ENCODE peak calls at places on chromosomes 11 and 22, in ten cellular contexts. One of them, this sample, is unnamed.
A peak's percentile ranks its signal among the peaks of the same experiment; 100 is the strongest.

GRCh38 chr11:17734986-17735822 is 623 bp downstream of the KCNC1 start:
- DNase-seq in adrenal gland: peak; percentile 83
- DNase-seq in HCT116: no peak
- DNase-seq in heart left ventricle: peak; percentile 69
- DNase-seq in esophagus squamous epithelium: no peak
- DNase-seq in tibial nerve: peak; percentile 20
- DNase-seq in sigmoid colon: peak; percentile 77
- DNase-seq in ovary: peak; percentile 81
- DNase-seq in Peyer's patch: peak; percentile 60
- DNase-seq in suprapubic skin: peak; percentile 40
- DNase-seq in this sample: no peak

GRCh38 chr11:67347964-67348749 is 5.2 kb downstream of the POLD4 start:
- DNase-seq in adrenal gland: no peak
- DNase-seq in HCT116: no peak
- DNase-seq in heart left ventricle: no peak
- DNase-seq in esophagus squamous epithelium: no peak
- DNase-seq in tibial nerve: no peak
- DNase-seq in sigmoid colon: no peak
- DNase-seq in ovary: no peak
- DNase-seq in Peyer's patch: peak; percentile 46
- DNase-seq in suprapubic skin: no peak
- DNase-seq in this sample: no peak

GRCh38 chr22:47131611-47132427 is 369.4 kb downstream of the TBC1D22A start:
- DNase-seq in adrenal gland: no peak
- DNase-seq in HCT116: no peak
- DNase-seq in heart left ventricle: no peak
- DNase-seq in esophagus squamous epithelium: no peak
- DNase-seq in tibial nerve: no peak
- DNase-seq in sigmoid colon: no peak
- DNase-seq in ovary: no peak
- DNase-seq in Peyer's patch: no peak
- DNase-seq in suprapubic skin: no peak
- DNase-seq in this sample: no peak

GRCh38 chr11:114782650-114783310 is 104.5 kb downstream of the NXPE2 start:
- DNase-seq in adrenal gland: no peak
- DNase-seq in HCT116: no peak
- DNase-seq in heart left ventricle: no peak
- DNase-seq in esophagus squamous epithelium: no peak
- DNase-seq in tibial nerve: no peak
- DNase-seq in sigmoid colon: no peak
- DNase-seq in ovary: no peak
- DNase-seq in Peyer's patch: no peak
- DNase-seq in suprapubic skin: no peak
- DNase-seq in this sample: no peak

GRCh38 chr11:112961751-112962747 is 829 bp downstream of the NCAM1 start:
- DNase-seq in adrenal gland: peak; percentile 29
- DNase-seq in HCT116: no peak
- DNase-seq in heart left ventricle: peak; percentile 29
- DNase-seq in esophagus squamous epithelium: no peak
- DNase-seq in tibial nerve: no peak
- DNase-seq in sigmoid colon: no peak
- DNase-seq in ovary: peak; percentile 69
- DNase-seq in Peyer's patch: no peak
- DNase-seq in suprapubic skin: no peak
- DNase-seq in this sample: no peak

GRCh38 chr11:8192016-8192895 is 23.4 kb upstream of the RIC3 start:
- DNase-seq in adrenal gland: peak; percentile 79
- DNase-seq in HCT116: peak; percentile 41
- DNase-seq in heart left ventricle: peak; percentile 59
- DNase-seq in esophagus squamous epithelium: no peak
- DNase-seq in tibial nerve: no peak
- DNase-seq in sigmoid colon: no peak
- DNase-seq in ovary: peak; percentile 66
- DNase-seq in Peyer's patch: peak; percentile 82
- DNase-seq in suprapubic skin: no peak
- DNase-seq in this sample: no peak

GRCh38 chr11:44016129-44016528 is 31.7 kb upstream of the ACCSL start:
- DNase-seq in adrenal gland: peak; percentile 83
- DNase-seq in HCT116: no peak
- DNase-seq in heart left ventricle: peak; percentile 72
- DNase-seq in esophagus squamous epithelium: no peak
- DNase-seq in tibial nerve: peak; percentile 30
- DNase-seq in sigmoid colon: peak; percentile 77
- DNase-seq in ovary: peak; percentile 61
- DNase-seq in Peyer's patch: peak; percentile 52
- DNase-seq in suprapubic skin: no peak
- DNase-seq in this sample: peak; percentile 89

GRCh38 chr11:79165908-79166307 is 274.9 kb downstream of the TENM4 start:
- DNase-seq in adrenal gland: no peak
- DNase-seq in HCT116: no peak
- DNase-seq in heart left ventricle: no peak
- DNase-seq in esophagus squamous epithelium: no peak
- DNase-seq in tibial nerve: no peak
- DNase-seq in sigmoid colon: no peak
- DNase-seq in ovary: no peak
- DNase-seq in Peyer's patch: no peak
- DNase-seq in suprapubic skin: no peak
- DNase-seq in this sample: no peak

GRCh38 chr11:74756571-74756970 is 7.9 kb downstream of the RNF169 start:
- DNase-seq in adrenal gland: no peak
- DNase-seq in HCT116: no peak
- DNase-seq in heart left ventricle: no peak
- DNase-seq in esophagus squamous epithelium: no peak
- DNase-seq in tibial nerve: no peak
- DNase-seq in sigmoid colon: no peak
- DNase-seq in ovary: no peak
- DNase-seq in Peyer's patch: no peak
- DNase-seq in suprapubic skin: no peak
- DNase-seq in this sample: no peak

GRCh38 chr11:61294717-61295595 is at the start of gene VWCE:
- DNase-seq in adrenal gland: peak; percentile 64
- DNase-seq in HCT116: no peak
- DNase-seq in heart left ventricle: peak; percentile 59
- DNase-seq in esophagus squamous epithelium: no peak
- DNase-seq in tibial nerve: no peak
- DNase-seq in sigmoid colon: peak; percentile 70
- DNase-seq in ovary: peak; percentile 84
- DNase-seq in Peyer's patch: peak; percentile 64
- DNase-seq in suprapubic skin: peak; percentile 72
- DNase-seq in this sample: no peak

GRCh38 chr11:107741044-107741823 is 29.4 kb upstream of the SLN start:
- DNase-seq in adrenal gland: no peak
- DNase-seq in HCT116: peak; percentile 22
- DNase-seq in heart left ventricle: no peak
- DNase-seq in esophagus squamous epithelium: no peak
- DNase-seq in tibial nerve: no peak
- DNase-seq in sigmoid colon: no peak
- DNase-seq in ovary: no peak
- DNase-seq in Peyer's patch: peak; percentile 50
- DNase-seq in suprapubic skin: no peak
- DNase-seq in this sample: no peak

GRCh38 chr11:797300-798092 is 585 bp downstream of the SLC25A22 start:
- DNase-seq in adrenal gland: peak; percentile 65
- DNase-seq in HCT116: no peak
- DNase-seq in heart left ventricle: peak; percentile 76
- DNase-seq in esophagus squamous epithelium: no peak
- DNase-seq in tibial nerve: peak; percentile 48
- DNase-seq in sigmoid colon: peak; percentile 89
- DNase-seq in ovary: peak; percentile 85
- DNase-seq in Peyer's patch: peak; percentile 88
- DNase-seq in suprapubic skin: no peak
- DNase-seq in this sample: peak; percentile 93

DNA sequence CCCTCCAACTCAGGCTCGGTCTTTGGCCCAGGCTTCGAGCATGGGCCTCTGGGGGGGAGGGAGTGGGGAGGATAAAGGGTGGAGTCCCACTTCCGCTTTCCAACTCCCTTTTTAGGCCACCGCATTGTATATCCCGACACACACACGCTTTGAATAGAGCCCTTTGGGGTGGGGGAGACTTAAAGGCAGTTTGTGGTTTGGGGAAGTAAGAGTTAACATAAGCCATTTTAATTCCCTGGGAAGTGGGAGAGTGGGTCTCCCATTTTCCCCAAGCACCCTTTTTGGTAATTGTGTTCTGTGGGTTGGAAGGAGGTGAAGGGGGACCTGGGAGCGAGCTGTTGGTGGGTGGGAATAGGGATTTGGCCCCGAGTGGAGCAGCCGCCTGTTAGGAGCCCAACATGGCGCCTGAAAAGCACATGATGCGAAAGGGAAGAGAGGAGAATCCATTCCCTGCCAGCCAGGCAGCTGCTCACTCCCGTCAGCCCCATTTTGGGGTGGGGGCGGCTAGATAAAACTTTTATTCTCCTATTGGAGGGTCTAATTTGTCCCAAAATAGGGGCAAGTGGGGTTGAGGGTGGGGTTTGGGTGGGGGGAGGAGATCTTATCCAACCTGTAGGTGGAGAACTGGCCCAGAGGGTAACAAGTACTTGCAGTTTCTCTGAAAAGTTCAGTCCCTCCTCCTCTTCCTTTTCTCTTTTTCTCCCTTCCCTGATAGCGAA is 983 bp downstream of the PCF11 start:
- DNase-seq in adrenal gland: peak; percentile 62
- DNase-seq in HCT116: no peak
- DNase-seq in heart left ventricle: peak; percentile 63
- DNase-seq in esophagus squamous epithelium: no peak
- DNase-seq in tibial nerve: peak; percentile 16
- DNase-seq in sigmoid colon: peak; percentile 81
- DNase-seq in ovary: peak; percentile 72
- DNase-seq in Peyer's patch: peak; percentile 75
- DNase-seq in suprapubic skin: peak; percentile 81
- DNase-seq in this sample: peak; percentile 66
- TF ChIP-seq POLR2A in adrenal gland: no peak
- TF ChIP-seq POLR2A in HCT116: no peak
- TF ChIP-seq POLR2A in heart left ventricle: no peak
- TF ChIP-seq POLR2A in esophagus squamous epithelium: no peak
- TF ChIP-seq POLR2A in tibial nerve: no peak
- TF ChIP-seq POLR2A in sigmoid colon: no peak
- TF ChIP-seq POLR2A in ovary: no peak
- TF ChIP-seq POLR2A in Peyer's patch: no peak
- TF ChIP-seq POLR2A in suprapubic skin: no peak
- TF ChIP-seq POLR2A in this sample: no peak

GRCh38 chr11:96213500-96213899 is 129.5 kb downstream of the MAML2 start:
- DNase-seq in adrenal gland: no peak
- DNase-seq in HCT116: no peak
- DNase-seq in heart left ventricle: no peak
- DNase-seq in esophagus squamous epithelium: no peak
- DNase-seq in tibial nerve: no peak
- DNase-seq in sigmoid colon: no peak
- DNase-seq in ovary: no peak
- DNase-seq in Peyer's patch: no peak
- DNase-seq in suprapubic skin: no peak
- DNase-seq in this sample: no peak
- TF ChIP-seq CTCF in adrenal gland: no peak
- TF ChIP-seq CTCF in HCT116: no peak
- TF ChIP-seq CTCF in heart left ventricle: no peak
- TF ChIP-seq CTCF in esophagus squamous epithelium: no peak
- TF ChIP-seq CTCF in tibial nerve: no peak
- TF ChIP-seq CTCF in sigmoid colon: no peak
- TF ChIP-seq CTCF in ovary: no peak
- TF ChIP-seq CTCF in Peyer's patch: no peak
- TF ChIP-seq CTCF in suprapubic skin: no peak
- TF ChIP-seq CTCF in this sample: no peak

DNA sequence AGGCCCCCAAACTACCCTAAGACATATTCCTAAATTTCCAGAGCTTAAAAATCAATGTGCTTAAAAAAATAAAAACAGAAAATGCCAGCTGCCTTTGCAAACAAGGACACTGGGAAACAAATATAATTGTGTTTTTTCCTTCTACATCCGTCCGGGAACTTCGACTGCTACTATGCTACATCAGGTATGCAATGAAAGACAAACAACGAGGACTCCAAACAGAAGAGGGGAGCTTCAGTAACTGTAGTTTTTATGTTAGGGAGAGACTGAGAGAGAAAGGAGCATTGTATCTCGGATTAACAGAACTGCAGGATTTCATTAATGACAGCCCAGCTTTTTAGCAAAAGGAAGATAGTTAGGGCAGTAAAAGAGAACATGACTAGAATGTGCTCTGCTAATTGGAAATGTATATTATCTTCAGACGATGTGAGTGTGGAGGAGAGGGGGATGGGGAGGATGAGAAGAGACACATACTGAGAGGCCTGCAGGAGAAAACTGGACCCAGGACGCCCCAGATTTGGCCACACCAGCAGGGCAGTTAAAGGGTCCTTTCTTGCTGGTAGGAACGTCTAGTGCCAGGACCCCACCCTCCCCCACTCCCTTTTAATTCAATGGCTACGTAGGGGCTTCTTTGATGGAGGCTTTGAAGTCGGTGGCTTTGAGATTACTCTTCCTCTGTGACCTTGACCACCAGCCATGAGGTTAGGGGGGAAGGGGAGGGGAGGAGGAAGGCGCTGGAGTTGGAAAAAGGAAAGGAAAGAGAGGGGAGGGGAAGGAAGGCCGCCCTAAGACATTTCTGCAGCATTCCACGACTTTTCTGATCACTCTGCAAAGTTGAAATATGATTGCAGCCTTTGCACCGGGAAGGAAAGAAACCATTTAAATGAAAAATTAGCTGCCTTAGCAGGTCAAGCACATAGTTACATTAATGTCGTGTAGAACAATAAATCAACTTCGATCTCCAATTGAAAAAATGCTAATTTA is 187.1 kb downstream of the BLID start:
- DNase-seq in adrenal gland: no peak
- DNase-seq in HCT116: no peak
- DNase-seq in heart left ventricle: no peak
- DNase-seq in esophagus squamous epithelium: no peak
- DNase-seq in tibial nerve: no peak
- DNase-seq in sigmoid colon: no peak
- DNase-seq in ovary: peak; percentile 69
- DNase-seq in Peyer's patch: no peak
- DNase-seq in suprapubic skin: no peak
- DNase-seq in this sample: no peak
- H3K4me3 ChIP-seq in adrenal gland: no peak overlapping the region
- H3K4me3 ChIP-seq in HCT116: no peak overlapping the region
- H3K4me3 ChIP-seq in heart left ventricle: peak overlapping the region; percentile 28
- H3K4me3 ChIP-seq in esophagus squamous epithelium: peak overlapping the region; percentile 54
- H3K4me3 ChIP-seq in tibial nerve: no peak overlapping the region
- H3K4me3 ChIP-seq in sigmoid colon: peak overlapping the region; percentile 44
- H3K4me3 ChIP-seq in ovary: peak overlapping the region; percentile 23
- H3K4me3 ChIP-seq in Peyer's patch: no peak overlapping the region
- H3K4me3 ChIP-seq in suprapubic skin: peak overlapping the region; percentile 34
- H3K4me3 ChIP-seq in this sample: no peak overlapping the region

DNA sequence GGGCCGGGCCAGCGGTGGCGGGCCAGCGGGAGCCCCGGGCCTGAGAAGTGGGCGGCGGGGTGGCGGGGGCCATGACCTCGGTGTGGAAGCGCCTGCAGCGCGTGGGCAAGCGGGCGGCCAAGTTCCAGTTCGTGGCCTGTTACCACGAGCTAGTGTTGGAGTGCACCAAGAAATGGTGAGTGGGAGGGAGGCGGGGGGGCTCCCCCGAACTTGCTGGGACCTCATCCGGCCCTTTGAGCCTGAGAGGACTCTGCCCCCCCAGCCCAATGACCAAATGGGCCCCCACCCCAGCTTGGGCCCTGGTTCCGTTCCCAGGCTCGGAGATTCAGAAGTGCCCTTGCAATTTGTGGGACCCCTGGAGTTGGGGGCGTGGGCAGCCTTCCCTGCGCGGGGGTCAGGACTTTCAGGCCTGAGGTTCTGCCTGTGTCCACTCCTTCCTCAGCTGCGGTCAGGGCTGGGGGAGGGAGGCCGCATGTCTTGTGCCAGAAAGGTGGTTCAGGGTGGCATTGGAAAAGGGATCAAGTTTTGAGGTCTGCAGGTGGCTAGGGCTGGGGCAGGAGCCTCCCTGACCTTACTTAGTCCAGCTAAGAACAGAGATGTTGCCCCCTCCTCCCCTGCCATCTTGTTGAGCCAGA is 496 bp downstream of the EHBP1L1 start:
- DNase-seq in adrenal gland: peak; percentile 48
- DNase-seq in HCT116: no peak
- DNase-seq in heart left ventricle: no peak
- DNase-seq in esophagus squamous epithelium: no peak
- DNase-seq in tibial nerve: no peak
- DNase-seq in sigmoid colon: peak; percentile 84
- DNase-seq in ovary: peak; percentile 76
- DNase-seq in Peyer's patch: peak; percentile 68
- DNase-seq in suprapubic skin: no peak
- DNase-seq in this sample: no peak
- TF ChIP-seq POLR2A in adrenal gland: no peak
- TF ChIP-seq POLR2A in HCT116: no peak
- TF ChIP-seq POLR2A in heart left ventricle: no peak
- TF ChIP-seq POLR2A in esophagus squamous epithelium: no peak
- TF ChIP-seq POLR2A in tibial nerve: no peak
- TF ChIP-seq POLR2A in sigmoid colon: no peak
- TF ChIP-seq POLR2A in ovary: no peak
- TF ChIP-seq POLR2A in Peyer's patch: no peak
- TF ChIP-seq POLR2A in suprapubic skin: no peak
- TF ChIP-seq POLR2A in this sample: no peak

This sample was measured in lower leg skin.